ENCODE peak calls at places on chromosomes 2 and 18, in five cellular contexts. Q is A172; J is RPMI7951; D is stimulated activated CD4-positive, alpha-beta T cell treated with anti-CD3 and anti-CD28 coated beads, Interleukin-15, amount 100 ng/mL, for 24 hours; W is adrenal gland. K is an unnamed sample.

GRCh38 chr2:48496867-48497266 is 33.1 kb upstream of the STON1 start:
- DNase-seq in Q (peak), J (no peak), D (no peak), W (peak), K (no peak)

GRCh38 chr2:121489284-121489683 is 41.4 kb upstream of the RNU4ATAC start:
- DNase-seq in Q (peak), J (no peak), D (no peak), W (no peak), K (peak)

GRCh38 chr2:203177361-203177760 is 61.5 kb upstream of the CYP20A1 start:
- DNase-seq in Q (peak), J (no peak), D (no peak), W (no peak), K (no peak)

GRCh38 chr18:55448390-55448789 is 139.6 kb downstream of the TCF4 start:
- DNase-seq in Q (no peak), J (no peak), D (no peak), W (no peak), K (no peak)

GRCh38 chr2:84931384-84931821 is 25.9 kb downstream of the TMSB10 start:
- DNase-seq in Q (no peak), J (no peak), D (no peak), W (no peak), K (no peak)

GRCh38 chr2:176018708-176019107 is 16.6 kb upstream of the LNPK start:
- DNase-seq in Q (no peak), J (peak), D (no peak), W (no peak), K (no peak)

GRCh38 chr18:34028341-34028740 is 196.4 kb downstream of the NOL4 start:
- DNase-seq in Q (no peak), J (no peak), D (no peak), W (no peak), K (no peak)

GRCh38 chr2:159226059-159226461 is 60.4 kb downstream of the WDSUB1 start:
- DNase-seq in Q (peak), J (peak), D (peak), W (no peak), K (no peak)

GRCh38 chr2:232854082-232854481 is 16.0 kb upstream of the SNORC start:
- DNase-seq in Q (peak), J (peak), D (no peak), W (no peak), K (no peak)

GRCh38 chr2:197613509-197613987 is 61.8 kb downstream of the RFTN2 start:
- DNase-seq in Q (no peak), J (no peak), D (no peak), W (no peak), K (peak)

GRCh38 chr2:232533944-232534710 is 5.4 kb upstream of the CHRNG start:
- DNase-seq in Q (no peak), J (no peak), D (no peak), W (no peak), K (no peak)

GRCh38 chr2:157193461-157193860 is 64.0 kb upstream of the GALNT5 start:
- DNase-seq in Q (no peak), J (peak), D (no peak), W (no peak), K (no peak)

GRCh38 chr18:77254711-77255110 is 5.1 kb downstream of the GALR1 start:
- DNase-seq in Q (no peak), J (no peak), D (no peak), W (no peak), K (no peak)

GRCh38 chr2:178241852-178242551 is 47.7 kb downstream of the OSBPL6 start:
- DNase-seq in Q (peak), J (peak), D (no peak), W (peak), K (peak)

GRCh38 chr2:68828887-68829708 is 42.1 kb downstream of the BMP10 start:
- DNase-seq in Q (peak), J (peak), D (peak), W (peak), K (peak)

GRCh38 chr2:234142530-234142929 is 92.0 kb downstream of the SPP2 start:
- DNase-seq in Q (peak), J (no peak), D (no peak), W (no peak), K (no peak)

GRCh38 chr2:42675815-42676214 is 88.1 kb downstream of the OXER1 start:
- DNase-seq in Q (no peak), J (no peak), D (no peak), W (no peak), K (no peak)

GRCh38 chr2:10654069-10654468 is 35.7 kb downstream of the NOL10 start:
- DNase-seq in Q (peak), J (peak), D (peak), W (no peak), K (no peak)

GRCh38 chr2:20667151-20667530 is 197 bp downstream of the GDF7 start:
- DNase-seq in Q (no peak), J (no peak), D (peak), W (no peak), K (no peak)

GRCh38 chr18:2872095-2872494 is 25.3 kb downstream of the EMILIN2 start:
- DNase-seq in Q (no peak), J (no peak), D (no peak), W (no peak), K (no peak)

GRCh38 chr2:198657520-198658121 is 800.1 kb downstream of the SATB2 start:
- DNase-seq in Q (peak), J (peak), D (peak), W (no peak), K (peak)

GRCh38 chr18:49076767-49077166 is 126.0 kb upstream of the SMAD7 start:
- DNase-seq in Q (no peak), J (no peak), D (no peak), W (no peak), K (no peak)

GRCh38 chr18:74023220-74023619 is 124.4 kb downstream of the FBXO15 start:
- DNase-seq in Q (no peak), J (no peak), D (no peak), W (no peak), K (no peak)

GRCh38 chr2:26033270-26033768 is 565 bp upstream of the RAB10 start:
- DNase-seq in Q (peak), J (peak), D (no peak), W (peak), K (peak)

GRCh38 chr2:191666241-191666640 is 11.7 kb upstream of the NABP1 start:
- DNase-seq in Q (no peak), J (peak), D (no peak), W (no peak), K (no peak)

GRCh38 chr2:230575640-230576324 is 136.9 kb upstream of the CAB39 start:
- DNase-seq in Q (peak), J (peak), D (peak), W (no peak), K (no peak)